ENCODE peak calls at places on chromosomes 1 and 21, in six cellular contexts. S is stomach, K is sigmoid colon, Y is SK-N-SH, O is suprapubic skin, H is transverse colon. G is an unnamed sample.

GRCh38 chr1:210850556-210850955 is 283.4 kb downstream of the KCNH1 start:
- DNase-seq in H (no peak), S (no peak), K (no peak), Y (no peak), O (no peak), G (no peak)

GRCh38 chr21:44391345-44392091 is 38.1 kb downstream of the TRPM2 start:
- DNase-seq in O (no peak), K (peak; percentile 80), H (peak; percentile 49), Y (peak; percentile 37), S (peak; percentile 56), G (peak; percentile 75)

GRCh38 chr1:227883073-227883520 is 64.6 kb downstream of the WNT9A start:
- DNase-seq in S (peak; percentile 18), Y (peak; percentile 10), H (no peak), O (no peak), K (peak; percentile 56), G (peak; percentile 17)

GRCh38 chr1:229507502-229507901 is 639 bp downstream of the NUP133 start:
- DNase-seq in Y (no peak), O (no peak), H (no peak), K (no peak), S (no peak), G (no peak)

GRCh38 chr1:175221548-175222175 is 29.1 kb upstream of the KIAA0040 start:
- DNase-seq in Y (no peak), S (peak; percentile 67), O (no peak), K (no peak), H (no peak), G (peak; percentile 51)

GRCh38 chr1:87410771-87411170 is 82.1 kb downstream of the LMO4 start:
- DNase-seq in Y (peak; percentile 6), K (peak; percentile 70), S (peak; percentile 54), O (no peak), H (peak; percentile 77), G (no peak)

GRCh38 chr1:172002725-172003345 is 161.5 kb downstream of the DNM3 start:
- DNase-seq in S (no peak), Y (peak; percentile 20), H (peak; percentile 14), K (no peak), O (no peak), G (no peak)

GRCh38 chr1:194870860-194871259 is 1684.4 kb upstream of the B3GALT2 start:
- DNase-seq in K (no peak), S (no peak), Y (no peak), O (no peak), H (no peak), G (no peak)

GRCh38 chr1:229220163-229220846 is 50.6 kb upstream of the RAB4A start:
- DNase-seq in H (no peak), S (no peak), Y (no peak), O (no peak), K (no peak), G (no peak)

GRCh38 chr1:109929170-109929569 is 18.5 kb downstream of the CSF1 start:
- DNase-seq in K (no peak), S (no peak), O (peak; percentile 68), H (no peak), Y (no peak), G (peak; percentile 51)

GRCh38 chr1:28759257-28759656 is 22.5 kb downstream of the YTHDF2 start:
- DNase-seq in S (no peak), H (no peak), Y (no peak), O (no peak), K (no peak), G (no peak)

GRCh38 chr1:41868241-41868953 is 50.3 kb downstream of the HIVEP3 start:
- DNase-seq in H (no peak), Y (no peak), O (no peak), S (no peak), K (no peak), G (no peak)

GRCh38 chr1:157101196-157101595 is 1.6 kb upstream of the ETV3L start:
- DNase-seq in O (no peak), H (no peak), S (no peak), Y (no peak), K (peak; percentile 49), G (no peak)

GRCh38 chr1:176187001-176187400 is 20.1 kb downstream of the COP1 start:
- DNase-seq in O (no peak), S (no peak), K (no peak), Y (no peak), H (no peak), G (no peak)

GRCh38 chr1:40848530-40849189 is 13.5 kb downstream of the CITED4 start:
- DNase-seq in O (no peak), H (peak; percentile 74), S (peak; percentile 81), Y (peak; percentile 77), K (peak; percentile 78), G (peak; percentile 76)

GRCh38 chr1:105544475-105544874 is 1512.0 kb upstream of the PRMT6 start:
- DNase-seq in H (no peak), Y (no peak), S (no peak), K (no peak), O (no peak), G (no peak)

GRCh38 chr1:160702100-160702499 is 9.5 kb downstream of the CD48 start:
- DNase-seq in S (no peak), H (no peak), K (no peak), O (no peak), Y (no peak), G (no peak)
- TF ChIP-seq POLR2AphosphoS5 in S (no peak), H (no peak), K (no peak), O (no peak), Y (no peak), G (no peak)

GRCh38 chr1:207412845-207413244 is 41.3 kb upstream of the CR2 start:
- DNase-seq in K (no peak), S (no peak), O (no peak), Y (no peak), H (no peak), G (no peak)

GRCh38 chr1:207404849-207405525 is 49.1 kb upstream of the CR2 start:
- DNase-seq in Y (peak; percentile 52), H (no peak), S (no peak), K (no peak), O (no peak), G (no peak)

GRCh38 chr1:207402744-207403143 is 51.4 kb upstream of the CR2 start:
- DNase-seq in S (no peak), O (no peak), Y (no peak), K (no peak), H (no peak), G (no peak)

GRCh38 chr1:207405814-207406213 is 48.3 kb upstream of the CR2 start:
- DNase-seq in H (no peak), K (no peak), O (no peak), S (no peak), Y (no peak), G (no peak)

DNA sequence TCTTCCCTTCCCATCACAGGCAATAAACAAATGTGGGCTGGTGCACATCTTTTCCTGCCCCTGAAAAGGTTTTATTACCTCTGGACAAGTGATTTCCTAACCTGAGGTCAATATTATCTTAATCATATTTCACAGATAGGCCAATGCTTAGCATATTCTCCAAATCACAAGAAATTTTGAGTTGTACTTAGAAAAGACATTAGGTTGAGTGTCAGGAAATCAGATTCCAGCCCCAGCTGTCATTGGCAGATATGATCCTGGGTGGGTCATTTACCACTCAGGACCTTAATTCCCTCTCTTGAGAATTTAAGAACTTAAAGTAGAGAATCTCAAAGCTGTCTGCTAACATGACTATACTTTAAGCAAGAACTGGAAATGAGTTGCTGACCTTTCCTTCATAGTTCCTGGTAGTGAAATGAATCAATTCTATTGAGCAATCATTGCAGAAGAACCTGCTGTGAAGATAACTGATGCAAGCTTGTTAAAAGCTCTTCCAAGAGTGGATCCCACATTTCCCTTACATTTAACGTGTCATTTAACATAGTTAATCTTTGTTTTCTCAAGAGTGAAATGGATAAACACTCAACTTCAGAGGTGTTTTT is 46.4 kb upstream of the CR2 start:
- DNase-seq in H (no peak), S (no peak), Y (no peak), K (no peak), O (no peak), G (no peak)
- TF ChIP-seq EP300 in H (no peak), S (no peak), Y (no peak), K (no peak), O (no peak), G (no peak)

GRCh38 chr1:111739222-111739983 is at the start of gene INKA2:
- DNase-seq in K (peak; percentile 96), O (peak; percentile 95), Y (peak; percentile 94), S (peak; percentile 91), H (peak; percentile 91), G (peak; percentile 95)
- TF ChIP-seq POLR2AphosphoS5 in K (peak; percentile 91), O (no peak), Y (peak; percentile 15), S (peak; percentile 72), H (peak; percentile 87), G (peak; percentile 62)

GRCh38 chr1:154324669-154325582 is at the start of gene ATP8B2:
- DNase-seq in H (peak; percentile 79), Y (peak; percentile 92), K (peak; percentile 88), O (peak; percentile 88), S (peak; percentile 76), G (peak; percentile 82)
- TF ChIP-seq EP300 in H (no peak), Y (no peak), K (no peak), O (no peak), S (no peak), G (no peak)

DNA sequence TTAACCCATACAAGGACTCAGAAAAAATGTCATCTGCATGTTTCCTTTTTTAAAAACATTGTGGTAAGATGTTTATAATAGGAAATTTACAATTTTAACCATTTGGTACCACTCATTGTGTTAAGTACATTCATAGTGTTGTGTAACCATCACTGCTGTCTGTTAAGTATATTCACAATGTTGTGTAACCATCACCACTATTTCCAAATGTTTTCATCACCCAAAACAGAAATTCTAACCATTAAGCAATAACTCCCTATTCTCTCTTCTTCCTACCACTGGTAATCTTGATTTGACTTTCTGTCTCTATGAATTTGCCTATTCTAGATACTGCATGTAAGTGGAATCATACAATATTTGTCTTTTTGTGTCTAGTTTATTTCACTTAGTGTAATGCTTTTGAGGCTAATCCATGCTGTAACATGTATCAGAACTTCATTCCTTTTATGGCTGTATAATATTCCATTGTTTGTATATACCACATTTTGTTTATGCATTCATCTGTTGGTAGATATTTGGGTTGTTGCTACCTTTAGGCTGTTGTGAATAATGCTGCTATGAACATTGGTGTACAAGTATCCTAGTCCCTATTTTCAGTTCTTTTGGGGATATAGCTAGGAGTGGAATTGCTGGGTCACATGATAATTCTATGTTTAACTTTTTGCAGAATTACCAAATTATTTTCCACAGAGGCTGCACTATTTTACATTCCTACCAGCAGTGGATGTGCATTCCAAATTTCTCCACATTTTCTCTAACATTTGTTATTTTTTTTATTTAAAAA is 14.1 kb downstream of the HIPK1 start:
- DNase-seq in S (no peak), H (no peak), O (no peak), K (no peak), Y (no peak), G (no peak)
- TF ChIP-seq POLR2AphosphoS5 in S (no peak), H (no peak), O (no peak), K (no peak), Y (no peak), G (peak; percentile 61)

GRCh38 chr1:26900001-26900814 is at the start of gene GPATCH3:
- DNase-seq in H (peak; percentile 93), K (peak; percentile 97), S (peak; percentile 95), Y (peak; percentile 90), O (peak; percentile 98), G (peak; percentile 88)
- TF ChIP-seq EP300 in H (no peak), K (no peak), S (no peak), Y (no peak), O (no peak), G (peak; percentile 27)

GRCh38 chr1:6783956-6784559 is 1.2 kb upstream of the CAMTA1 start:
- DNase-seq in K (no peak), O (no peak), S (no peak), H (no peak), Y (no peak), G (no peak)
- TF ChIP-seq POLR2AphosphoS5 in K (peak; percentile 3), O (no peak), S (peak; percentile 68), H (no peak), Y (no peak), G (no peak)

G was measured in upper lobe of left lung.